ENCODE peak calls at places on chromosomes 16 and 17, in four cellular contexts. F is lung, X is H9, B is mammary epithelial cell. O is an unnamed sample. For H3K4me1 and H3K27me3, the result is how much of the 10 kb centered on the place peaks cover.

GRCh38 chr17:45156242-45156641 is 5.4 kb upstream of the HEXIM2 start:
- DNase-seq in B (no peak), F (no peak), X (no peak), O (no peak)

GRCh38 chr16:31129568-31130335 is 5.8 kb downstream of the PRSS8 start:
- DNase-seq in B (peak), F (peak), X (no peak), O (no peak)

GRCh38 chr17:9236286-9237052 is 215.2 kb downstream of the NTN1 start:
- DNase-seq in X (no peak), F (no peak), B (no peak), O (no peak)

GRCh38 chr17:39981207-39982068 is 831 bp downstream of the PSMD3 start:
- DNase-seq in X (no peak), B (no peak), F (no peak), O (no peak)

GRCh38 chr16:22007509-22008214 is at the start of gene MOSMO:
- DNase-seq in B (peak), F (peak), X (peak), O (peak)

GRCh38 chr17:19339341-19339815 is 23.1 kb downstream of the B9D1 start:
- DNase-seq in F (no peak), X (peak), B (no peak), O (peak)

GRCh38 chr16:86296263-86296662 is 214.1 kb upstream of the FOXF1 start:
- DNase-seq in F (no peak), B (no peak), X (no peak), O (no peak)

GRCh38 chr16:23125277-23125676 is 24.0 kb downstream of the USP31 start:
- DNase-seq in F (no peak), B (no peak), X (no peak), O (no peak)

GRCh38 chr16:67814567-67814966 is 7.9 kb downstream of the TSNAXIP1 start:
- DNase-seq in F (no peak), B (no peak), X (no peak), O (no peak)

GRCh38 chr17:53909802-53910201 is 87.1 kb downstream of the KIF2B start:
- DNase-seq in F (no peak), B (no peak), X (no peak), O (no peak)

DNA sequence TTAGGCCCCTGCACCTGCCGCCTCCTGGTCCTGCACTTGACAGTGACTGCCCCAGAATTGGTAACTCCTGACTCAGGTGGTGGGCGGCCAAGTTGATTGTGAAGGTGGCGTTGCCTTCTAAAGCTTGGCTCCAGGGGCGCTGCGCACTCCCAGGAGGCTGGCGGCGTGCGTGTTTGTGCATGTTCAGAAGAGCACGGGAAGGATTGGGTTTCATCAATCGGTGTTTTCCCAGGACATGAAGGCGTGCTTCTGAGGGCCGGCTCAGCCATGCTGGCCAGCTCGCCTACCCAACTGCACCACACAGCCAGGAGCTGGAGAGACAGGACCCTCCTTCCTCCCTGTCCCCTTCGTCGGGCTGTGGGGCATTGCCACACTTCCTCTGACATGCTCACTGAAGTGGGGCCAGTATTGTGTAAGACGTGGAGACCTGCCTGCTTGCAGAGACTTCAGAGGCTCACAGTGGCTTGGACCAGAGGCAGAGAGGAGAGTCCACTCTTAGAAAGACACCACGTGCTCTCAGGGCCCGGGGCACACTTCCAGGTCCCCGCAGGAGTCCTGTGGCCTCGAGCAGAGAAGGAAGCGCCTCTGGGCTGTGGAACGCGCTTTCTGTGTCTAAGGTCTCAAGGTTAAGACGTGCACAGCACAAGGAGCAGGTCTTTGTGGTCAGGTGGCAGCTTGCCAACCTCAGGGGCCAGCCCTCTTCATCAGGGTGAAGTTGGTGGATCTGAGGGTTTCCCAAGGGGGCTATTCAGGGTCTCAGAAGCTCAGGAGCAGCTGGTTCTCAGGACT is 2.8 kb downstream of the RAB40C start:
- DNase-seq in X (no peak), B (peak), F (peak), O (peak)
- TF ChIP-seq CTCF in X (no peak), B (peak), F (no peak), O (no peak)

DNA sequence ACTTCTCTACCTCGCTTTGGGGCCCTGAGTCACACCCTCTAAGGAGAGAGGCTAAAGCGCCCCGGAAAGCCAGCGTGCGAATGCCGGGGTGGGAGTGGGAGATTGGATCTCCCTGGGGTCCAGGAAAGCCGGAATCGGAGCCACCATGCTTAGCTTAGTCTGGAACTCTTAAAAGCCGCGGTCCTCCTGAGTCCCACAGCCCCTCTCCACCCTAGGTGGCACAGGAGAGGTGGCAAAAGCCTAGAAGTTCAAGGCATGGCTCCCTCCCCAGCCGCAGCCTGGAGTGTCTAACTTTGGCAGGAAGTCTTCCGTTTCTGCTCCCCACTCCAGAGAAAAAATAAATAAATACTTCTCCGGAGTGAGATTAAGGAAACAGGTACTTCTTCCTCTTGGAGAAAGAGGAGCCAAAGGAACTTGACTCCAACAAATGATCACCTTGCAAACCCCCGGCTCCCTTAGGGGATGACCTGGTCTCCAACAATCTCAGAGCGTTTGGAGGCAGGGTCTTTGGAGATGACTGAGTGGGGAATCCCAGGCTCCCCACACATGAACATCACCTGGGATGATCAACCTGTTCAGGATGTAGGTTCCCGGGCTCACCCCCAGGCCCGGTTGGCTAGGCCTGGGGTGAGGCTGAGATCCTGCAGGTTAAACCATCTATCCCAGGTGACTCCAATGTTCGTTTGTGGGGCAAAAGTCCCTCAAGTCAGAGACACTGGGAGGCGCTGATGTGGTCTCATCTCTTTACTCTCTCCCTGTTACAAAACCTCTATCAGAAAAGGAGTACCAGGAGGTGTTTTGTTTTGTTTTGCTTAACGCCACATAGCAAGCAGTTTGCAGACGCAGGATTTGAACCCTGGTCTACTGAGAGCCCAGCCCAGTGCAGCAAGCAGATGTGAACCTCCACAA is 2.9 kb downstream of the CIITA start:
- DNase-seq in F (no peak), X (no peak), B (no peak), O (no peak)
- H3K4me1 ChIP-seq in F (under half), X (under half), B (under half), O (under half)

GRCh38 chr17:58413684-58414083 is 3.6 kb downstream of the RNF43 start:
- DNase-seq in B (no peak), X (no peak), F (no peak), O (no peak)
- H3K27me3 ChIP-seq in B (under half), X (under half), F (under half), O (under half)

GRCh38 chr17:77852666-77853207 is 105.8 kb upstream of the TNRC6C start:
- DNase-seq in F (no peak), X (no peak), B (no peak), O (no peak)
- TF ChIP-seq CTCF in F (no peak), X (no peak), B (no peak), O (no peak)

GRCh38 chr16:648071-648785 is 937 bp upstream of the WDR90 start:
- DNase-seq in X (peak), F (no peak), B (peak), O (peak)
- H3K4me1 ChIP-seq in X (under half), F (under half), B (under half), O (half or more)

DNA sequence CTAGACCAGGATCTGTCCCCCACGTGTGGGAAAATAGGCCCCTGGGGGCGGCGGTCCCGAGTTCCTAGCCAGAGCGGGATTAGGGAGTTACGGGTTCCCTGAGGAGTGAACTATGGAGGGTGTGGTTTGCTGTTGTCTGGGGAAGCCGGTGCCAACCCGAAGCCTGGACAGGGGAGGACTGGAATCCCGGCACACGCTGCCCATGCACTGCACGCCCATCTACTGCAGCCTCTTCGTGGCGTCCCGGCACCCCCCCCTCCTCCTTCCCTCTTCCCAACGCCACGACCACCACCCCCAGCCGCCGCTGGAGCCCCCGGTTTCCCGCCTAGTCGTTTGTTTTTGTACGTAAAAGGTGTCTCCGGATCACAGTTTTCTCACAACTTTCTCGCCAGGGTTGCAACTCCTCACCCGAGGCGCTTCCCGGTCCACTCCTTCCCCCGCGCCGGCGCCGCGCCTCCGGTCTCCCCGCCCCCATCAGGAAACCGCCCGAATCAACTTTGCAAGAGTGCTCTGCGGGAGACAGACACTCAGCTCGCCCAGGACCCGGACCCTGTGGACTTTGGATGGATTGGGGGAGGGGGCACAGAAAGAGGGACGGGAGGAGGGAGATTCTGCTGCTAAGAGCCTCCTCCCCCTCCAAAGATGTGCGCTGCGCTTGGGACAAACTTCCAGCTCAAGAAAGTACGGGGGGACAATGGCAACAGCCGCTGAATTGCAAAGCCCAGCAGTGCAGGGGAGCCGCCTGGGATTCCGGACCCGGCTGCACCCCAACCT is 1.4 kb upstream of the LHX1 start:
- DNase-seq in F (no peak), B (no peak), X (peak), O (no peak)
- H3K27me3 ChIP-seq in F (under half), B (half or more), X (half or more), O (half or more)

GRCh38 chr17:60601443-60602384 is 1.7 kb downstream of the PPM1D start:
- DNase-seq in X (peak), F (peak), B (peak), O (peak)
- TF ChIP-seq CTCF in X (peak), F (no peak), B (no peak), O (no peak)

GRCh38 chr16:55506083-55506482 is 2.8 kb upstream of the LPCAT2 start:
- DNase-seq in F (no peak), B (no peak), X (no peak), O (no peak)

GRCh38 chr16:55505333-55506015 is 3.4 kb upstream of the LPCAT2 start:
- DNase-seq in F (no peak), X (peak), B (no peak), O (no peak)

GRCh38 chr16:55501549-55502322 is 7.1 kb upstream of the LPCAT2 start:
- DNase-seq in B (no peak), F (no peak), X (peak), O (no peak)

GRCh38 chr16:55502801-55503366 is 6.0 kb upstream of the LPCAT2 start:
- DNase-seq in B (no peak), F (peak), X (peak), O (peak)

GRCh38 chr16:55503726-55504553 is 4.9 kb upstream of the LPCAT2 start:
- DNase-seq in F (no peak), X (no peak), B (no peak), O (no peak)
- H3K4me1 ChIP-seq in F (under half), X (under half), B (under half), O (under half)

O was measured in stomach.